ENCODE peak calls at places on chromosomes 11 and 22, in six cellular contexts. M, B, R, G, F and N are unnamed samples.

GRCh38 chr11:60972182-60973030 is 926 bp downstream of the CD6 start:
- DNase-seq in M (no peak), B (no peak), R (no peak), G (no peak), F (no peak), N (no peak)

GRCh38 chr11:61954106-61955030 is 4.2 kb downstream of the BEST1 start:
- DNase-seq in M (peak; percentile 84), B (no peak), R (no peak), G (no peak), F (no peak), N (no peak)

GRCh38 chr11:66950113-66950535 is 8.1 kb downstream of the PC start:
- DNase-seq in M (peak; percentile 77), B (peak; percentile 67), R (no peak), G (peak; percentile 57), F (peak; percentile 78), N (no peak)

GRCh38 chr11:134071766-134072403 is 3.0 kb downstream of the JAM3 start:
- DNase-seq in M (no peak), B (no peak), R (no peak), G (no peak), F (no peak), N (no peak)

GRCh38 chr22:26342719-26343449 is 86.2 kb upstream of the ASPHD2 start:
- DNase-seq in M (no peak), B (peak; percentile 3), R (no peak), G (no peak), F (no peak), N (no peak)

GRCh38 chr11:8799273-8799672 is 111.7 kb upstream of the AKIP1 start:
- DNase-seq in M (no peak), B (no peak), R (no peak), G (no peak), F (no peak), N (no peak)

GRCh38 chr11:10287140-10287539 is 6.9 kb downstream of the SBF2 start:
- DNase-seq in M (no peak), B (no peak), R (no peak), G (no peak), F (no peak), N (no peak)

GRCh38 chr11:34890089-34890488 is 26.1 kb downstream of the APIP start:
- DNase-seq in M (no peak), B (no peak), R (no peak), G (no peak), F (no peak), N (no peak)

GRCh38 chr11:28483072-28483867 is 375.1 kb downstream of the METTL15 start:
- DNase-seq in M (no peak), B (no peak), R (no peak), G (no peak), F (no peak), N (no peak)

GRCh38 chr11:66443602-66444001 is 5.0 kb upstream of the MRPL11 start:
- DNase-seq in M (no peak), B (no peak), R (no peak), G (no peak), F (no peak), N (no peak)

GRCh38 chr11:30107899-30108298 is 91.1 kb upstream of the KCNA4 start:
- DNase-seq in M (no peak), B (no peak), R (no peak), G (no peak), F (no peak), N (no peak)

GRCh38 chr22:21623402-21623970 is 6.3 kb downstream of the YDJC start:
- DNase-seq in M (no peak), B (no peak), R (no peak), G (no peak), F (no peak), N (no peak)

GRCh38 chr22:29883831-29884139 is 811 bp downstream of the MTMR3 start:
- DNase-seq in M (no peak), B (no peak), R (no peak), G (no peak), F (no peak), N (no peak)

GRCh38 chr11:68550485-68550817 is 89.9 kb downstream of the PPP6R3 start:
- DNase-seq in M (no peak), B (no peak), R (no peak), G (no peak), F (no peak), N (no peak)

GRCh38 chr22:29081499-29082236 is 8.8 kb downstream of the KREMEN1 start:
- DNase-seq in M (no peak), B (no peak), R (no peak), G (no peak), F (no peak), N (no peak)

GRCh38 chr22:46595545-46595944 is 24.6 kb upstream of the GRAMD4 start:
- DNase-seq in M (no peak), B (peak; percentile 61), R (no peak), G (no peak), F (no peak), N (no peak)

GRCh38 chr22:29148826-29149225 is 56.9 kb upstream of the EMID1 start:
- DNase-seq in M (no peak), B (peak; percentile 43), R (no peak), G (no peak), F (no peak), N (no peak)

GRCh38 chr11:12149672-12150225 is 39.4 kb downstream of the MICAL2 start:
- DNase-seq in M (peak; percentile 87), B (no peak), R (no peak), G (peak; percentile 1), F (no peak), N (no peak)

GRCh38 chr22:32341122-32341740 is 16.4 kb upstream of the RFPL3 start:
- DNase-seq in M (no peak), B (no peak), R (no peak), G (no peak), F (peak; percentile 17), N (no peak)

GRCh38 chr11:34654491-34655334 is 33.8 kb downstream of the EHF start:
- DNase-seq in M (no peak), B (no peak), R (no peak), G (no peak), F (peak; percentile 74), N (no peak)

GRCh38 chr11:72534859-72535547 is 100.7 kb upstream of the CLPB start:
- DNase-seq in M (peak; percentile 15), B (no peak), R (peak; percentile 33), G (no peak), F (no peak), N (no peak)

GRCh38 chr22:35212020-35212419 is 45.3 kb upstream of the HMGXB4 start:
- DNase-seq in M (peak; percentile 87), B (no peak), R (no peak), G (no peak), F (peak; percentile 31), N (no peak)

GRCh38 chr11:105673089-105673488 is 63.2 kb downstream of the GRIA4 start:
- DNase-seq in M (peak; percentile 2), B (no peak), R (no peak), G (no peak), F (no peak), N (no peak)

GRCh38 chr11:2791139-2791520 is 91.3 kb upstream of the KCNQ1OT1 start:
- DNase-seq in M (no peak), B (peak; percentile 52), R (no peak), G (peak; percentile 7), F (peak; percentile 45), N (no peak)
- TF ChIP-seq EP300 in M (no peak), B (no peak), R (no peak), G (no peak), F (no peak), N (no peak)

DNA sequence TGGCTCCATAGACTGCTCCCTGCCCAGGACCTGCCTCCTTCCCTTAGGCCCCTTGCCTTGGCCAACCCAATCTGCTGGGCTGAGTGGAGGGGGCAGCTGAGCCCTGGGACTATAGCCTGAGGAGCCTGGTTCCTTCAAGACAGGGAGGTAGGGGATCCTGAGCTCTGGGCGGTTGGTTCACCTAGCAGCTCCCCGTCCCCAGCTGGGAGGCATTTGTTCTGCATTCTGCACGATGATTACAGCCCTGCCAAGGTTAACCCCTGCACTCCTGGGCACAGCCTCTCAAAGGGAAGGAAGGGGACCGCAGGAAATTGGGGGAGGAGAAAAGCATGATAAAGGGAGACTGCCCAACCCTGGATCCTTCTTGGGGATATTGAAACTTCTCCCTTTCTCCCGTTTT is 3.5 kb upstream of the CDC42EP1 start:
- DNase-seq in M (no peak), B (no peak), R (no peak), G (no peak), F (no peak), N (no peak)
- H3K4me1 ChIP-seq in M (peaks cover 44% of the 10 kb centered on the region), B (no peaks in the 10 kb centered on the region), R (peaks cover 10% of the 10 kb centered on the region), G (peaks cover 31% of the 10 kb centered on the region), F (peaks cover 48% of the 10 kb centered on the region), N (peaks cover 47% of the 10 kb centered on the region)

GRCh38 chr11:3046641-3047040 is 10.6 kb downstream of the CARS1 start:
- DNase-seq in M (no peak), B (no peak), R (no peak), G (no peak), F (no peak), N (no peak)

GRCh38 chr11:3044004-3044403 is 13.2 kb downstream of the CARS1 start:
- DNase-seq in M (no peak), B (no peak), R (no peak), G (no peak), F (no peak), N (no peak)

GRCh38 chr11:3044915-3045314 is 12.3 kb downstream of the CARS1 start:
- DNase-seq in M (no peak), B (no peak), R (no peak), G (no peak), F (no peak), N (no peak)

GRCh38 chr11:3047637-3048036 is 9.6 kb downstream of the CARS1 start:
- DNase-seq in M (no peak), B (no peak), R (no peak), G (no peak), F (no peak), N (no peak)

DNA sequence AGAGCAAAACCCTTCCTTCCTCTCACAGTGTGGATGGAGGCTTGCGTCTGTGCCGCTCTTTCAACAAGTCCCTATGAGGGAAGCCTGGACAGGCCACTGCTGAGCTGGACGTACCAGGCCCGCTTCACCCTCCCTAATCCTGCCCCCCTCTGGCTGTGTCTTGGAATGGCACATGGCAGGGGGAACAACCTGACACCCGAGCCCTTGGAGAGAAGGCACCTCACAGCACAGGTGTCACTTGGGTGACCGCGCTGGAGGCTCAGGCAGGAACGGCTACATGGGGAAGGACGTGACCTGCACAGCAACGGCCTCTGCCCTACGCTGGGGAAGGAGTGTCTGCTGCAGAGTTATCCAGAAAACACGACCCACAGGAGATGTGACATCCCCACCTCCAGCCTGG is 11.0 kb downstream of the CARS1 start:
- DNase-seq in M (no peak), B (no peak), R (peak; percentile 48), G (no peak), F (no peak), N (no peak)
- TF ChIP-seq POLR2AphosphoS5 in M (no peak), B (no peak), R (no peak), G (no peak), F (no peak), N (no peak)

DNA sequence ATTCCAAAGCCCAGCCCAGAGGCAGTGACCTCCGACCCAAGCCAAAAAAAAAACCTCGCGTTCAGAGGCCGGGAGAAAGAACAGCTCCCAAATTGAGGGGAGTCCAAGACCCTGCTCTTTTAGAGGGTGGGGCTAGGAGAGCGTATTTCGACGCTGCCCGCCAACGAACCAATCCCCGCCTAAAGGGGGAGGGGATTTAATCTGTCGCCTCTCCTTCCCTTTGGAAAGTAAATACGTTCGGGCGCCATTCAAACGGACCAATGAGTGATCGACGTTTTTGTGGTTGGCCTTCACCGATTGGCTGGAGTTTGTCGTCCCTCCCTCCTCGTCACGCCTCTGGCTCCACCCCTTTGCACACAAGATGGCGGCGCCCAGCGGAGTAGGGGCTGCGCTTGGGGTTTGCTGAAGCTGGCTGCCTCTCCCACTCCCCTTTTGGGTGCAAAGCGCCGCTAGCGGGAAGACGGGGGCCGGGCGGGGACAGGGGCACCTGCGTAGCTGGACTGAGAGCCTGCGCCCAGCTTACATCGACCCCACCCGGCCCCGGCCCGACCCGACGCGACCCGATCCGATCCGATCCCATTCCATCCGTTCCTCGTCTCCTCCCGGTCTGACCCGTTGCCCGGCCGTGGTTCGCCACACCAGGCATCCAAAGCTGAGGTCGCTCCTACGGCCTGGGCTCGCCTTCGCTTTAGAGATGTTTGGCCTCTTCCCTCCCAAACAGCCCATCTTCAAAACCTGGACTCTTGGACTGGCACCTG is at the start of gene RNF26:
- DNase-seq in M (peak; percentile 100), B (peak; percentile 99), R (peak; percentile 97), G (peak; percentile 97), F (peak; percentile 95), N (peak; percentile 99)
- TF ChIP-seq EP300 in M (peak; percentile 9), B (no peak), R (no peak), G (no peak), F (no peak), N (no peak)